ENCODE peak calls at places on chromosomes 3 and 15, in four cellular contexts. One of them, this sample, is unnamed.

GRCh38 chr3:102224171-102224570 is 210.6 kb upstream of the ZPLD1 start:
- DNase-seq in upper lobe of right lung: no peak
- DNase-seq in WERI-Rb-1: peak
- DNase-seq in foreskin fibroblast: peak
- DNase-seq in this sample: no peak

GRCh38 chr3:185585862-185586643 is at the start of gene SENP2:
- DNase-seq in upper lobe of right lung: peak
- DNase-seq in WERI-Rb-1: peak
- DNase-seq in foreskin fibroblast: peak
- DNase-seq in this sample: peak

GRCh38 chr3:150268426-150269321 is 139.4 kb upstream of the TSC22D2 start:
- DNase-seq in upper lobe of right lung: no peak
- DNase-seq in WERI-Rb-1: no peak
- DNase-seq in foreskin fibroblast: peak
- DNase-seq in this sample: no peak

GRCh38 chr3:184334470-184335158 is 2.8 kb upstream of the FAM131A start:
- DNase-seq in upper lobe of right lung: no peak
- DNase-seq in WERI-Rb-1: no peak
- DNase-seq in foreskin fibroblast: peak
- DNase-seq in this sample: no peak

GRCh38 chr15:39706252-39706651 is 76.4 kb downstream of the FSIP1 start:
- DNase-seq in upper lobe of right lung: no peak
- DNase-seq in WERI-Rb-1: no peak
- DNase-seq in foreskin fibroblast: no peak
- DNase-seq in this sample: no peak

GRCh38 chr3:184449161-184449515 is 69.3 kb downstream of the CHRD start:
- DNase-seq in upper lobe of right lung: no peak
- DNase-seq in WERI-Rb-1: no peak
- DNase-seq in foreskin fibroblast: no peak
- DNase-seq in this sample: no peak

GRCh38 chr15:76979996-76980520 is 14.9 kb upstream of the PSTPIP1 start:
- DNase-seq in upper lobe of right lung: no peak
- DNase-seq in WERI-Rb-1: no peak
- DNase-seq in foreskin fibroblast: no peak
- DNase-seq in this sample: no peak

GRCh38 chr3:145032790-145033189 is 1061.2 kb downstream of the DIPK2A start:
- DNase-seq in upper lobe of right lung: no peak
- DNase-seq in WERI-Rb-1: no peak
- DNase-seq in foreskin fibroblast: peak
- DNase-seq in this sample: no peak

GRCh38 chr3:134250717-134251220 is at the start of gene RYK:
- DNase-seq in upper lobe of right lung: peak
- DNase-seq in WERI-Rb-1: peak
- DNase-seq in foreskin fibroblast: peak
- DNase-seq in this sample: peak

GRCh38 chr15:92882697-92883642 is 17.2 kb upstream of the CHD2 start:
- DNase-seq in upper lobe of right lung: peak
- DNase-seq in WERI-Rb-1: no peak
- DNase-seq in foreskin fibroblast: no peak
- DNase-seq in this sample: no peak

GRCh38 chr3:29144807-29145206 is 136.1 kb upstream of the RBMS3 start:
- DNase-seq in upper lobe of right lung: no peak
- DNase-seq in WERI-Rb-1: peak
- DNase-seq in foreskin fibroblast: peak
- DNase-seq in this sample: no peak

GRCh38 chr3:171699611-171700010 is 110.7 kb downstream of the PLD1 start:
- DNase-seq in upper lobe of right lung: no peak
- DNase-seq in WERI-Rb-1: no peak
- DNase-seq in foreskin fibroblast: no peak
- DNase-seq in this sample: no peak

GRCh38 chr3:126277629-126278378 is 79.4 kb downstream of the KLF15 start:
- DNase-seq in upper lobe of right lung: no peak
- DNase-seq in WERI-Rb-1: no peak
- DNase-seq in foreskin fibroblast: no peak
- DNase-seq in this sample: no peak

GRCh38 chr3:195040773-195041520 is 230.0 kb downstream of the XXYLT1 start:
- DNase-seq in upper lobe of right lung: peak
- DNase-seq in WERI-Rb-1: no peak
- DNase-seq in foreskin fibroblast: no peak
- DNase-seq in this sample: no peak

GRCh38 chr15:40104296-40104864 is 4.3 kb downstream of the BMF start:
- DNase-seq in upper lobe of right lung: no peak
- DNase-seq in WERI-Rb-1: no peak
- DNase-seq in foreskin fibroblast: no peak
- DNase-seq in this sample: no peak

GRCh38 chr3:187975571-187976360 is 178.2 kb upstream of the LPP start:
- DNase-seq in upper lobe of right lung: no peak
- DNase-seq in WERI-Rb-1: no peak
- DNase-seq in foreskin fibroblast: peak
- DNase-seq in this sample: no peak

GRCh38 chr3:52531636-52532516 is 1.8 kb downstream of the NT5DC2 start:
- DNase-seq in upper lobe of right lung: peak
- DNase-seq in WERI-Rb-1: no peak
- DNase-seq in foreskin fibroblast: no peak
- DNase-seq in this sample: no peak

GRCh38 chr15:29278436-29279099 is 8.9 kb upstream of the NSMCE3 start:
- DNase-seq in upper lobe of right lung: no peak
- DNase-seq in WERI-Rb-1: no peak
- DNase-seq in foreskin fibroblast: peak
- DNase-seq in this sample: no peak

GRCh38 chr3:54358327-54358726 is 236.0 kb downstream of the CACNA2D3 start:
- DNase-seq in upper lobe of right lung: no peak
- DNase-seq in WERI-Rb-1: no peak
- DNase-seq in foreskin fibroblast: peak
- DNase-seq in this sample: peak

GRCh38 chr15:40100133-40100946 is 8.3 kb downstream of the BMF start:
- DNase-seq in upper lobe of right lung: peak
- DNase-seq in WERI-Rb-1: no peak
- DNase-seq in foreskin fibroblast: no peak
- DNase-seq in this sample: no peak

GRCh38 chr15:57732526-57733331 is 26.2 kb downstream of the POLR2M start:
- DNase-seq in upper lobe of right lung: no peak
- DNase-seq in WERI-Rb-1: peak
- DNase-seq in foreskin fibroblast: peak
- DNase-seq in this sample: peak

GRCh38 chr15:29812384-29812694 is 9.9 kb downstream of the TJP1 start:
- DNase-seq in upper lobe of right lung: no peak
- DNase-seq in WERI-Rb-1: no peak
- DNase-seq in foreskin fibroblast: peak
- DNase-seq in this sample: no peak

GRCh38 chr3:66812126-66812525 is 186.0 kb upstream of the KBTBD8 start:
- DNase-seq in upper lobe of right lung: no peak
- DNase-seq in WERI-Rb-1: no peak
- DNase-seq in foreskin fibroblast: peak
- DNase-seq in this sample: no peak

GRCh38 chr15:62594017-62594416 is 428.9 kb upstream of the C2CD4B start:
- DNase-seq in upper lobe of right lung: no peak
- DNase-seq in WERI-Rb-1: no peak
- DNase-seq in foreskin fibroblast: peak
- DNase-seq in this sample: no peak

GRCh38 chr15:89442671-89443307 is 53.6 kb downstream of the RHCG start:
- DNase-seq in upper lobe of right lung: peak
- DNase-seq in WERI-Rb-1: peak
- DNase-seq in foreskin fibroblast: peak
- DNase-seq in this sample: no peak

GRCh38 chr15:64912379-64912778 is 677 bp downstream of the ANKDD1A start:
- DNase-seq in upper lobe of right lung: no peak
- DNase-seq in WERI-Rb-1: no peak
- DNase-seq in foreskin fibroblast: no peak
- DNase-seq in this sample: no peak

GRCh38 chr3:27570421-27571106 is 86.4 kb upstream of the SLC4A7 start:
- DNase-seq in upper lobe of right lung: no peak
- DNase-seq in WERI-Rb-1: no peak
- DNase-seq in foreskin fibroblast: no peak
- DNase-seq in this sample: peak

GRCh38 chr15:101399431-101399830 is 90.1 kb downstream of the PCSK6 start:
- DNase-seq in upper lobe of right lung: peak
- DNase-seq in WERI-Rb-1: no peak
- DNase-seq in foreskin fibroblast: no peak
- DNase-seq in this sample: no peak

GRCh38 chr15:88018865-88019626 is 237.5 kb downstream of the NTRK3 start:
- DNase-seq in upper lobe of right lung: no peak
- DNase-seq in WERI-Rb-1: peak
- DNase-seq in foreskin fibroblast: no peak
- DNase-seq in this sample: no peak

GRCh38 chr15:70068783-70069565 is 28.7 kb downstream of the TLE3 start:
- DNase-seq in upper lobe of right lung: no peak
- DNase-seq in WERI-Rb-1: no peak
- DNase-seq in foreskin fibroblast: no peak
- DNase-seq in this sample: no peak

DNA sequence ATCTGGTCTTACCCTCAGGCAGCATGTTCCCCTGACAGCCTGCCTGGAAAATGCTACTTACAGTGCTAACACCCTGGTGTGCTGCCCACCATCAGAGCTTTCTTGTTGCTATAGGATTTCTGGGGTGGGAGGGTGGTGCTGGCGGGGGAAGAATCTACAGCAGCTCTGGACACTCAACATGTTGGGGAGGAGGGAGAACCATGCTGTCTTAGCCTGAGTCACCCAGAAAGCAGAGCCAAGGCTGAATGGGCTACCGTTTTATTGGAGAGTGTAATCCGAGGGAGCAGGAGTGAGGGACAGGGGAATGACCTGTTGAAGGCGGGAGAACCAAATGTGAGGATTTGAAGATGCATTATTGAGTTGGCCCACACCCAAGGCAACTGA is 45.6 kb downstream of the MFSD1 start:
- DNase-seq in upper lobe of right lung: no peak
- DNase-seq in WERI-Rb-1: no peak
- DNase-seq in foreskin fibroblast: peak
- DNase-seq in this sample: no peak
- H3K4me3 ChIP-seq in upper lobe of right lung: no peak
- H3K4me3 ChIP-seq in WERI-Rb-1: no peak
- H3K4me3 ChIP-seq in foreskin fibroblast: no peak
- H3K4me3 ChIP-seq in this sample: no peak

DNA sequence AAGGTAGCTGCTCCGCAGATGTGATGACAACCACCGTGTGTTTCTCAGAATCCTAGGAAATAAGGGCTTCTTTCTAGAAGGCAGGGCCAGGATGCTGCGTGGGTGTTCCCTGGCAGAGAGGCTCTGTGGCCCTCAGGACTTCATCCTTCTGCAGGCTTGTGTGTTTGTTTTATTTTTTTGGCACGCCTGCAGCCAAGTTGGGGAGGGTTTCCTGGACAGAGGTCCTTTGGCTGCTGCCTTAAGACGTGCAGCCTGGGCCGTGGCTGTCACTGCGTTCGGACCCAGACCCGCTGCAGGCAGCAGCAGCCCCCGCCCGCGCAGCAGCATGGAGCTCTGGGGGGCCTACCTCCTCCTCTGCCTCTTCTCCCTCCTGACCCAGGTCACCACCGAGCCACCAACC is at the start of gene CLEC3B:
- DNase-seq in upper lobe of right lung: peak
- DNase-seq in WERI-Rb-1: no peak
- DNase-seq in foreskin fibroblast: peak
- DNase-seq in this sample: peak
- H3K4me3 ChIP-seq in upper lobe of right lung: peak
- H3K4me3 ChIP-seq in WERI-Rb-1: no peak
- H3K4me3 ChIP-seq in foreskin fibroblast: peak
- H3K4me3 ChIP-seq in this sample: peak

GRCh38 chr3:172750368-172751187 is at the start of gene ECT2:
- DNase-seq in upper lobe of right lung: peak
- DNase-seq in WERI-Rb-1: peak
- DNase-seq in foreskin fibroblast: peak
- DNase-seq in this sample: peak

GRCh38 chr3:172746476-172746875 is 4.0 kb upstream of the ECT2 start:
- DNase-seq in upper lobe of right lung: no peak
- DNase-seq in WERI-Rb-1: no peak
- DNase-seq in foreskin fibroblast: peak
- DNase-seq in this sample: no peak

GRCh38 chr3:172751188-172751571 is 654 bp downstream of the ECT2 start:
- DNase-seq in upper lobe of right lung: no peak
- DNase-seq in WERI-Rb-1: peak
- DNase-seq in foreskin fibroblast: peak
- DNase-seq in this sample: no peak

GRCh38 chr3:172750069-172750367 is 508 bp upstream of the ECT2 start:
- DNase-seq in upper lobe of right lung: no peak
- DNase-seq in WERI-Rb-1: no peak
- DNase-seq in foreskin fibroblast: no peak
- DNase-seq in this sample: no peak

GRCh38 chr3:172749201-172749965 is 1.1 kb upstream of the ECT2 start:
- DNase-seq in upper lobe of right lung: no peak
- DNase-seq in WERI-Rb-1: no peak
- DNase-seq in foreskin fibroblast: peak
- DNase-seq in this sample: peak
- H3K4me3 ChIP-seq in upper lobe of right lung: peak
- H3K4me3 ChIP-seq in WERI-Rb-1: no peak
- H3K4me3 ChIP-seq in foreskin fibroblast: peak
- H3K4me3 ChIP-seq in this sample: peak

GRCh38 chr3:10455515-10455914 is 49.9 kb downstream of the ATP2B2 start:
- DNase-seq in upper lobe of right lung: no peak
- DNase-seq in WERI-Rb-1: no peak
- DNase-seq in foreskin fibroblast: no peak
- DNase-seq in this sample: no peak
- H3K4me3 ChIP-seq in upper lobe of right lung: no peak
- H3K4me3 ChIP-seq in WERI-Rb-1: no peak
- H3K4me3 ChIP-seq in foreskin fibroblast: no peak
- H3K4me3 ChIP-seq in this sample: no peak

DNA sequence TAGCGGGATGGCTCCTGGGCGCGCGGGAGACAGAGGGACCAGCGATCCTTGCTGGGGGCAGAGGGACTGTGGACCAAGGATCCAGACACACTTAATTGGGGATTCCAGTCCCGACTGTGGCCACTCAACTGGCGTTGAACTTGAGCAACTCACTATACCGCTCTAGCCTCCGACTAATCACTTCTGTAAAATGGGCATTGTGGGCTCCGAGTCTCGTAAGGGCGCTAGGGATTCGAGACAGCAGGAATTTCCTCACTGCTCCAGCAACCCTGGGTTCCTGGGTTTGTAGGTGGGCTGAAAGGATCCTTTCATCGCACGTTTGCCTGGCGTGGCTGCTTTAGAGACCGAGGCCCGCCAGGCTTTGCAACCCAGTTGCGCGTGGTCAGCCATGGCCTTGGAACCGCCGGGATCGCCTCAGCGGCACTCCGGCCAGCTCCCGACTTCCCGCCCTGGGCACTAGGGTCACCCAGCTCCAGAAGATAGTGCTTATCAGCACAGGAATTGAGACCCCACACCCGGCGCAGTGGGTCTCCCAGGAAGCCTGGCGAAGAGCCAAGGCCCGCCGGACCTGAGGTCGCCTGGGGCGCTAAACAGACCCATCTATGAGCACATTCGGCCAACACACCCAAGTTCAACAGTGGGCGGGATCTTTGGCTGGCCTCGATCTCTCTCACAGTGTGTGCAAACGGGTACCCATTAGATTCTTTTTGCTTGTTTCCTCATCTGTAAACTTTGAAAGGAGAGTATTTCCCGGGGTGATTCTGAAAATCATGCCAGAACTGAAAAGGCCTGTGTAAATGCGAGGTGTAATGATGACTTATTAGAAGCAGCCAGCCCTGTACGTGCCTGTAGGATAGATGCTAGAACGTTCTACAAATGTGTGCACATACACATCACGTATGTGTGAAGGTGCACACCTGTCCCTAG is 9.9 kb downstream of the FOXL2 start:
- DNase-seq in upper lobe of right lung: no peak
- DNase-seq in WERI-Rb-1: no peak
- DNase-seq in foreskin fibroblast: no peak
- DNase-seq in this sample: no peak
- H3K4me3 ChIP-seq in upper lobe of right lung: peak
- H3K4me3 ChIP-seq in WERI-Rb-1: no peak
- H3K4me3 ChIP-seq in foreskin fibroblast: peak
- H3K4me3 ChIP-seq in this sample: no peak